ENCODE peak calls at places on chromosome 18, in seven cellular contexts. One of them, this sample, is unnamed.

GRCh38 chr18:24656571-24656971 is 196.1 kb downstream of the HRH4 start:
- DNase-seq in right cardiac atrium: no peak
- DNase-seq in GM04504: peak; percentile 39
- DNase-seq in GM23248: peak; percentile 72
- DNase-seq in RCC 7860: no peak
- DNase-seq in ovary: peak; percentile 13
- DNase-seq in AG08396: peak; percentile 47
- DNase-seq in this sample: no peak

GRCh38 chr18:3794537-3795348 is 344.8 kb downstream of the TGIF1 start:
- DNase-seq in right cardiac atrium: no peak
- DNase-seq in GM04504: no peak
- DNase-seq in GM23248: peak; percentile 93
- DNase-seq in RCC 7860: peak; percentile 84
- DNase-seq in ovary: no peak
- DNase-seq in AG08396: no peak
- DNase-seq in this sample: peak; percentile 91

GRCh38 chr18:33761363-33761762 is 183.3 kb downstream of the ASXL3 start:
- DNase-seq in right cardiac atrium: peak; percentile 56
- DNase-seq in GM04504: no peak
- DNase-seq in GM23248: peak; percentile 60
- DNase-seq in RCC 7860: no peak
- DNase-seq in ovary: no peak
- DNase-seq in AG08396: no peak
- DNase-seq in this sample: no peak

GRCh38 chr18:31430554-31430953 is 17.0 kb upstream of the DSG3 start:
- DNase-seq in right cardiac atrium: no peak
- DNase-seq in GM04504: no peak
- DNase-seq in GM23248: no peak
- DNase-seq in RCC 7860: no peak
- DNase-seq in ovary: no peak
- DNase-seq in AG08396: no peak
- DNase-seq in this sample: no peak

GRCh38 chr18:27862056-27862682 is 314.8 kb downstream of the CDH2 start:
- DNase-seq in right cardiac atrium: no peak
- DNase-seq in GM04504: no peak
- DNase-seq in GM23248: no peak
- DNase-seq in RCC 7860: no peak
- DNase-seq in ovary: no peak
- DNase-seq in AG08396: no peak
- DNase-seq in this sample: no peak

GRCh38 chr18:26496528-26496927 is 51.8 kb downstream of the KCTD1 start:
- DNase-seq in right cardiac atrium: no peak
- DNase-seq in GM04504: no peak
- DNase-seq in GM23248: no peak
- DNase-seq in RCC 7860: no peak
- DNase-seq in ovary: no peak
- DNase-seq in AG08396: no peak
- DNase-seq in this sample: no peak

GRCh38 chr18:56043691-56044090 is 455.7 kb upstream of the TCF4 start:
- DNase-seq in right cardiac atrium: peak; percentile 47
- DNase-seq in GM04504: no peak
- DNase-seq in GM23248: no peak
- DNase-seq in RCC 7860: no peak
- DNase-seq in ovary: no peak
- DNase-seq in AG08396: no peak
- DNase-seq in this sample: no peak

GRCh38 chr18:3248062-3248669 is 565 bp downstream of the MYL12A start:
- DNase-seq in right cardiac atrium: no peak
- DNase-seq in GM04504: no peak
- DNase-seq in GM23248: peak; percentile 72
- DNase-seq in RCC 7860: no peak
- DNase-seq in ovary: no peak
- DNase-seq in AG08396: peak; percentile 37
- DNase-seq in this sample: no peak

GRCh38 chr18:61690418-61691138 is 202.2 kb downstream of the RNF152 start:
- DNase-seq in right cardiac atrium: no peak
- DNase-seq in GM04504: no peak
- DNase-seq in GM23248: no peak
- DNase-seq in RCC 7860: no peak
- DNase-seq in ovary: no peak
- DNase-seq in AG08396: no peak
- DNase-seq in this sample: no peak

GRCh38 chr18:23743733-23744333 is 54.6 kb downstream of the LAMA3 start:
- DNase-seq in right cardiac atrium: no peak
- DNase-seq in GM04504: no peak
- DNase-seq in GM23248: no peak
- DNase-seq in RCC 7860: no peak
- DNase-seq in ovary: no peak
- DNase-seq in AG08396: no peak
- DNase-seq in this sample: no peak

This sample was measured in HS-5.